ENCODE peak calls at places on chromosomes 4 and X, in four cellular contexts. O is CD4-positive, alpha-beta memory T cell; H is trophoblast cell; V is iPS DF 6.9. K is an unnamed sample. For H3K4me1 and H3K36me3, the result is how much of the 10 kb centered on the place peaks cover.

GRCh38 chr4:90198086-90198847 is 71.1 kb downstream of the CCSER1 start:
- DNase-seq in O (no peak), H (no peak), V (peak), K (peak)

GRCh38 chr4:125762537-125762936 is 447.8 kb downstream of the FAT4 start:
- DNase-seq in O (no peak), H (no peak), V (no peak), K (no peak)

GRCh38 chrX:140157611-140158010 is 192.3 kb upstream of the CXorf66 start:
- DNase-seq in O (no peak), H (no peak), V (no peak), K (no peak)

GRCh38 chrX:54865208-54865607 is 55.4 kb upstream of the TRO start:
- DNase-seq in O (no peak), H (no peak), V (no peak), K (no peak)

GRCh38 chr4:85715996-85716737 is 241.2 kb downstream of the ARHGAP24 start:
- DNase-seq in O (no peak), H (no peak), V (no peak), K (no peak)

GRCh38 chrX:111090458-111090857 is 5.5 kb upstream of the PAK3 start:
- DNase-seq in O (no peak), H (no peak), V (no peak), K (no peak)

GRCh38 chr4:87521757-87522374 is 7.3 kb downstream of the SPARCL1 start:
- DNase-seq in O (no peak), H (no peak), V (no peak), K (no peak)

GRCh38 chrX:39823848-39824247 is 273.9 kb downstream of the BCOR start:
- DNase-seq in O (no peak), H (no peak), V (no peak), K (no peak)

GRCh38 chrX:24465524-24465850 is 401 bp downstream of the PDK3 start:
- DNase-seq in O (no peak), H (no peak), V (no peak), K (peak)

GRCh38 chrX:24464836-24465523 is at the start of gene PDK3:
- DNase-seq in O (peak), H (peak), V (peak), K (peak)

GRCh38 chrX:24464498-24464835 is 619 bp upstream of the PDK3 start:
- DNase-seq in O (no peak), H (no peak), V (no peak), K (no peak)

GRCh38 chrX:24466025-24466424 is 939 bp downstream of the PDK3 start:
- DNase-seq in O (no peak), H (no peak), V (no peak), K (no peak)

GRCh38 chrX:24463077-24463476 is 2.0 kb upstream of the PDK3 start:
- DNase-seq in O (no peak), H (no peak), V (no peak), K (no peak)
- H3K4me3 ChIP-seq in O (no peak), H (no peak), V (no peak), K (no peak)

DNA sequence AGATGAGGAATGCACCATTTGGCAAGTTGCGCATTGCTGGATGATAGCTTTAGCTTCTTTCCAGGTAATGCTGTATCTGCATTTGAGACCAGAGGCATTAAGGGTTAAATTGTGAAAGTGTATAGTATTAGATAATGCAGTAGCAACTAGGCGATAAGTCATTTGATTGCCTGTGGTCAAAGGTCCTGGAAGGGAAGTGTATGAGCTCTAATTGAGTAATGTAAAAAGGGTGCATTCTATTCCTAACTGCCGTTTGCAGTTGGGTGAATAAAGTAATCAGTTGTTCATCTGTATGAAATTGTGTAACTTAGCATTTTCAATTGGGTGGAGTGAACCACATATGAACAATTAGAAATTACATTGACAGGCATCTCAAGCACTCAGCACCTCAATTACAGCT is 54.5 kb upstream of the WDR1 start:
- DNase-seq in O (no peak), H (no peak), V (no peak), K (no peak)
- H3K4me1 ChIP-seq in O (under half), H (half or more), V (under half), K (under half)

GRCh38 chr4:80452768-80453167 is 117.2 kb downstream of the CFAP299 start:
- DNase-seq in O (no peak), H (no peak), V (no peak), K (no peak)

GRCh38 chr4:80459918-80460473 is 124.5 kb downstream of the CFAP299 start:
- DNase-seq in O (peak), H (no peak), V (no peak), K (no peak)

GRCh38 chr4:80452055-80452454 is 116.5 kb downstream of the CFAP299 start:
- DNase-seq in O (no peak), H (no peak), V (no peak), K (no peak)

GRCh38 chr4:80454040-80454439 is 118.5 kb downstream of the CFAP299 start:
- DNase-seq in O (no peak), H (peak), V (no peak), K (no peak)

GRCh38 chr4:80454561-80454960 is 119.0 kb downstream of the CFAP299 start:
- DNase-seq in O (no peak), H (no peak), V (no peak), K (no peak)
- H3K36me3 ChIP-seq in O (under half), H (under half), V (under half), K (under half)

DNA sequence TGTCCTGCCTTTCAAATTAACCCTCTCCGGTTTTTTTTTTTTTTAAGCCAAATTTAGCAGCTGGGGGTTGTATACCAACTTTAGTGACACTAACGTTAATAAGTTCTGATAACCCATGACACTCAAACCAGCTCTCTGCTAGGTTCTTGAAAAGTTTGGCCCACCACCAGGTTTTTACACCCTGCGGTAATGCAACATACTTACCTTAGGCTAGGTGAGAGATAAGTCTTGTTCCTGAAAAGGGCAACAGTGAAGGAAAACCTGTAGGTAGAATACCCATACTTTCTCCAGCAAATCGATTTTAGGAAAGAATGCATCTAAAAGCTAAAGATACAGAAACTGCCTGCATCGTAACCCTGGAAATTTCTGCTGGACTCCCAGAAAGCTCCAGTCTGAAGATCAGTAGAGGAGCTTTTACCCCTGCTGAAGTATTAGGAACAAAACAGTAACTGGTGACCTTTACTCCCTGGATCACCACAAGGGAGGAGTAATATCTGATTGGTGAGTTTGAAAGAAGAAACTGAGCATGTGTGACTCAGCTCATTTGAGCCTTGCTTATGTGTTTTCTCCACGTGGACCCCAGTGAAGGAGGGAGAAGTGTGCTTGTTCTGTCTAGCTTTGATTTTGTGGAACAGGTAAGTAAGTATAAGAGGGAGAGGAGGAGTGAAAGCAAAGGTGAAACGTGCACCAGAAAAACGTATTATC is 34.4 kb upstream of the COX18 start:
- DNase-seq in O (no peak), H (no peak), V (no peak), K (peak)
- H3K4me3 ChIP-seq in O (no peak), H (no peak), V (no peak), K (no peak)

GRCh38 chr4:37595875-37596402 is 90.2 kb downstream of the RELL1 start:
- DNase-seq in O (no peak), H (no peak), V (no peak), K (no peak)
- H3K4me1 ChIP-seq in O (under half), H (under half), V (under half), K (under half)

K was measured in HAP-1.